ENCODE peak calls at places on chromosomes 7 and 10, in nine cellular contexts. N is globus pallidus; F is Calu3; Y is stimulated activated CD8-positive, alpha-beta memory T cell treated with anti-CD3 and anti-CD28 coated beads, Interleukin-15, amount 100 ng/mL, for 48 hours; P is Panc1; R is CD8-positive, alpha-beta memory T cell; I is IMR-90; H is CD4-positive, alpha-beta memory T cell; A is foreskin melanocyte. Q is an unnamed sample.

GRCh38 chr7:55250313-55250712 is 114.8 kb upstream of the LANCL2 start:
- DNase-seq in R (no peak), A (no peak), H (no peak), Y (no peak), P (no peak), N (no peak), I (no peak), F (peak; percentile 73), Q (no peak)

GRCh38 chr7:155297517-155298287 is at the start of gene INSIG1:
- DNase-seq in F (peak; percentile 96), A (peak; percentile 84), R (peak; percentile 87), I (peak; percentile 92), Y (peak; percentile 92), N (peak; percentile 96), P (no peak), H (peak; percentile 94), Q (no peak)

GRCh38 chr7:85185355-85186082 is 1.3 kb downstream of the SEMA3D start:
- DNase-seq in N (peak; percentile 47), I (peak; percentile 61), Y (no peak), A (peak; percentile 45), F (peak; percentile 24), R (no peak), P (no peak), H (no peak), Q (no peak)

GRCh38 chr10:44926771-44927751 is 15.9 kb downstream of the TMEM72 start:
- DNase-seq in F (no peak), Y (no peak), P (no peak), A (no peak), H (no peak), I (peak; percentile 33), N (no peak), R (no peak), Q (no peak)

GRCh38 chr7:116367171-116367813 is 132.2 kb upstream of the CAV2 start:
- DNase-seq in I (no peak), P (no peak), F (peak; percentile 55), A (no peak), H (no peak), R (no peak), N (no peak), Y (no peak), Q (no peak)

GRCh38 chr7:155984609-155985405 is 172.5 kb upstream of the SHH start:
- DNase-seq in N (no peak), A (no peak), Y (no peak), R (no peak), H (no peak), F (no peak), P (no peak), I (no peak), Q (no peak)

GRCh38 chr7:114925443-114925842 is 3.5 kb downstream of the MDFIC start:
- DNase-seq in Y (no peak), H (no peak), N (no peak), P (no peak), F (no peak), R (no peak), A (no peak), I (no peak), Q (no peak)

GRCh38 chr10:111493024-111493625 is 416.3 kb downstream of the ADRA2A start:
- DNase-seq in N (no peak), A (no peak), F (no peak), Y (no peak), H (no peak), P (no peak), R (no peak), I (no peak), Q (no peak)

GRCh38 chr7:121398246-121398645 is 2.1 kb upstream of the FAM3C start:
- DNase-seq in R (no peak), I (no peak), N (peak; percentile 49), P (no peak), Y (no peak), A (no peak), F (peak; percentile 48), H (no peak), Q (no peak)

GRCh38 chr7:81162771-81163525 is 244.1 kb upstream of the SEMA3C start:
- DNase-seq in F (no peak), H (no peak), Y (no peak), A (peak; percentile 44), P (no peak), N (no peak), I (peak; percentile 70), R (no peak), Q (no peak)

GRCh38 chr10:12214763-12215218 is 18.8 kb downstream of the CDC123 start:
- DNase-seq in H (peak; percentile 53), N (peak; percentile 51), P (no peak), I (peak; percentile 64), A (no peak), R (peak; percentile 50), F (peak; percentile 50), Y (no peak), Q (no peak)

GRCh38 chr7:158277219-158278141 is 310.1 kb downstream of the PTPRN2 start:
- DNase-seq in I (no peak), P (no peak), A (no peak), Y (no peak), F (no peak), N (no peak), H (no peak), R (no peak), Q (no peak)

GRCh38 chr10:101682172-101682825 is 12.7 kb downstream of the FBXW4 start:
- DNase-seq in Y (no peak), H (no peak), A (no peak), P (no peak), N (no peak), R (no peak), I (no peak), F (no peak), Q (no peak)